ENCODE peak calls at places on chromosomes 6 and 20, in five cellular contexts. S is RWPE1, R is mesothelial cell of epicardium, E is Panc1, D is pancreas. L is an unnamed sample.

GRCh38 chr20:2387180-2387577 is 6.5 kb downstream of the TGM6 start:
- DNase-seq in D (no peak), S (peak), E (no peak), R (no peak), L (no peak)

GRCh38 chr6:52635049-52635577 is 35.8 kb upstream of the TMEM14A start:
- DNase-seq in D (no peak), E (no peak), S (no peak), R (no peak), L (no peak)

GRCh38 chr20:23161968-23162696 is 76.0 kb upstream of the CD93 start:
- DNase-seq in E (no peak), S (peak), R (peak), D (peak), L (no peak)

GRCh38 chr6:158560787-158561246 is 926 bp downstream of the TMEM181 start:
- DNase-seq in S (no peak), D (no peak), E (no peak), R (peak), L (no peak)

GRCh38 chr20:32252189-32252588 is 25.3 kb upstream of the KIF3B start:
- DNase-seq in D (no peak), E (no peak), R (no peak), S (no peak), L (no peak)

GRCh38 chr20:46299078-46299477 is 9.2 kb downstream of the CDH22 start:
- DNase-seq in D (peak), E (no peak), R (no peak), S (no peak), L (no peak)

GRCh38 chr6:127902933-127903332 is 2.1 kb upstream of the THEMIS start:
- DNase-seq in S (no peak), E (no peak), D (no peak), R (no peak), L (peak)

GRCh38 chr20:3543901-3544507 is 73.2 kb downstream of the ATRN start:
- DNase-seq in E (no peak), S (peak), D (no peak), R (no peak), L (peak)

GRCh38 chr20:58760881-58761280 is 68.3 kb downstream of the NPEPL1 start:
- DNase-seq in D (no peak), R (no peak), E (no peak), S (no peak), L (no peak)

GRCh38 chr6:108163644-108164536 is 1.9 kb upstream of the NR2E1 start:
- DNase-seq in S (no peak), R (no peak), D (no peak), E (no peak), L (peak)

GRCh38 chr6:11918021-11918738 is 93.9 kb upstream of the HIVEP1 start:
- DNase-seq in E (no peak), S (no peak), D (no peak), R (peak), L (peak)

GRCh38 chr6:104952911-104953409 is 3.9 kb upstream of the LIN28B start:
- DNase-seq in S (no peak), D (no peak), E (no peak), R (no peak), L (no peak)

GRCh38 chr6:167210375-167211295 is 52.9 kb upstream of the GPR31 start:
- DNase-seq in R (no peak), D (no peak), E (no peak), S (no peak), L (no peak)

GRCh38 chr6:38720295-38720694 is 5.2 kb downstream of the DNAH8 start:
- DNase-seq in E (no peak), D (no peak), R (no peak), S (no peak), L (peak)

GRCh38 chr20:18066421-18067333 is 9.0 kb upstream of the OVOL2 start:
- DNase-seq in S (no peak), R (no peak), D (no peak), E (no peak), L (no peak)

GRCh38 chr6:2948228-2949025 is 22.9 kb downstream of the SERPINB6 start:
- DNase-seq in R (peak), E (no peak), D (peak), S (no peak), L (no peak)

GRCh38 chr6:136178749-136179148 is 71.4 kb downstream of the MTFR2 start:
- DNase-seq in S (no peak), R (no peak), E (no peak), D (no peak), L (no peak)

GRCh38 chr20:44648068-44648467 is 3.4 kb downstream of the ADA start:
- DNase-seq in E (no peak), R (no peak), D (no peak), S (no peak), L (no peak)

GRCh38 chr6:52507557-52508260 is 69.2 kb downstream of the TRAM2 start:
- DNase-seq in R (no peak), E (no peak), S (no peak), D (no peak), L (peak)

GRCh38 chr6:39496951-39497350 is 174.4 kb upstream of the KCNK16 start:
- DNase-seq in E (no peak), S (no peak), D (no peak), R (no peak), L (no peak)

GRCh38 chr6:12238191-12238590 is 52.0 kb upstream of the EDN1 start:
- DNase-seq in S (no peak), R (no peak), E (no peak), D (no peak), L (no peak)

GRCh38 chr6:89145962-89146747 is at the start of gene PM20D2:
- DNase-seq in D (peak), E (no peak), R (peak), S (peak), L (peak)

GRCh38 chr20:46175127-46175494 is 57.0 kb downstream of the CD40 start:
- DNase-seq in E (no peak), S (no peak), D (no peak), R (no peak), L (no peak)

GRCh38 chr6:153595903-153596302 is 443.1 kb upstream of the OPRM1 start:
- DNase-seq in E (no peak), D (no peak), R (no peak), S (peak), L (peak)